ENCODE peak calls at places on chromosomes 6 and 20, in four cellular contexts. Y, B, N and R are unnamed samples.

GRCh38 chr6:43142101-43142500 is 29.0 kb upstream of the SRF start:
- DNase-seq in B (no peak), N (no peak), Y (no peak), R (no peak)

GRCh38 chr6:12391472-12391871 is 101.3 kb downstream of the EDN1 start:
- DNase-seq in N (no peak), Y (no peak), B (no peak), R (no peak)

GRCh38 chr20:13356087-13356486 is 135.0 kb downstream of the ISM1 start:
- DNase-seq in B (no peak), N (no peak), Y (no peak), R (no peak)

GRCh38 chr6:97668716-97669115 is 385.7 kb upstream of the MMS22L start:
- DNase-seq in Y (no peak), N (peak), B (no peak), R (no peak)

GRCh38 chr20:44089987-44090674 is 96.9 kb downstream of the JPH2 start:
- DNase-seq in Y (no peak), B (peak), N (no peak), R (no peak)

GRCh38 chr20:9442858-9443257 is 71.5 kb upstream of the LAMP5 start:
- DNase-seq in Y (no peak), N (peak), B (no peak), R (no peak)

GRCh38 chr20:22226849-22227248 is 357.5 kb downstream of the FOXA2 start:
- DNase-seq in Y (no peak), N (no peak), B (no peak), R (no peak)

GRCh38 chr6:157789861-157790260 is 33.2 kb upstream of the SNX9 start:
- DNase-seq in Y (no peak), B (no peak), N (no peak), R (no peak)

GRCh38 chr20:58650776-58651547 is at the start of gene STX16:
- DNase-seq in Y (peak), N (peak), B (peak), R (peak)